ENCODE peak calls at places on chromosomes 12 and 14, in four cellular contexts. J is astrocyte of the spinal cord; F is endothelial cell of umbilical vein; D is activated T-helper 9 cell treated with anti-CD3 and anti-CD28 coated beads, Interleukin-2, amount 50 U/mL, for 16 hours. L is an unnamed sample.

GRCh38 chr14:22112004-22112403 is 438.4 kb upstream of the OR4E1 start:
- DNase-seq in J (no peak), F (peak; percentile 25), D (peak; percentile 21), L (no peak)

GRCh38 chr14:71013551-71014192 is 106.4 kb downstream of the PCNX1 start:
- DNase-seq in J (no peak), F (no peak), D (no peak), L (no peak)

GRCh38 chr12:6700646-6701051 is at the start of gene PIANP:
- DNase-seq in J (no peak), F (no peak), D (peak; percentile 29), L (peak; percentile 29)

GRCh38 chr12:57632898-57633825 is at the start of gene B4GALNT1:
- DNase-seq in J (peak; percentile 47), F (peak; percentile 61), D (peak; percentile 53), L (peak; percentile 63)

GRCh38 chr14:101273091-101273490 is 288.2 kb upstream of the DIO3 start:
- DNase-seq in J (no peak), F (no peak), D (no peak), L (no peak)

GRCh38 chr14:68789002-68789797 is 3.7 kb downstream of the ZFP36L1 start:
- DNase-seq in J (peak; percentile 79), F (peak; percentile 79), D (peak; percentile 81), L (peak; percentile 89)

GRCh38 chr12:5537771-5538170 is 105.9 kb downstream of the NTF3 start:
- DNase-seq in J (no peak), F (no peak), D (no peak), L (no peak)

GRCh38 chr14:75989134-75989533 is 3.6 kb downstream of the IFT43 start:
- DNase-seq in J (peak; percentile 47), F (peak; percentile 97), D (no peak), L (peak; percentile 99)

GRCh38 chr12:43462741-43463140 is 89.3 kb downstream of the ADAMTS20 start:
- DNase-seq in J (no peak), F (no peak), D (no peak), L (no peak)

GRCh38 chr12:27780612-27781408 is 774 bp upstream of the MANSC4 start:
- DNase-seq in J (peak; percentile 29), F (peak; percentile 61), D (peak; percentile 5), L (no peak)

GRCh38 chr12:15756822-15757221 is 32.4 kb downstream of the EPS8 start:
- DNase-seq in J (no peak), F (no peak), D (no peak), L (no peak)

GRCh38 chr12:40382217-40382616 is 157.4 kb downstream of the LRRK2 start:
- DNase-seq in J (no peak), F (no peak), D (no peak), L (no peak)

GRCh38 chr14:96821501-96821900 is 24.3 kb downstream of the VRK1 start:
- DNase-seq in J (no peak), F (no peak), D (no peak), L (no peak)

GRCh38 chr14:104135121-104135903 is 3.1 kb upstream of the KIF26A start:
- DNase-seq in J (no peak), F (peak; percentile 29), D (no peak), L (peak; percentile 26)